ENCODE peak calls at places on chromosomes 1 and 21, in four cellular contexts. J is GM23338, Z is HCT116, C is stomach. M is an unnamed sample.
A peak's percentile ranks its signal among the peaks of the same experiment; 100 is the strongest.

GRCh38 chr1:227793079-227793947 is 22.2 kb upstream of the PRSS38 start:
- DNase-seq in J (no peak), Z (no peak), C (no peak), M (no peak)

GRCh38 chr1:35178874-35179380 is 14.0 kb downstream of the SFPQ start:
- DNase-seq in J (no peak), Z (no peak), C (no peak), M (no peak)

GRCh38 chr1:91596474-91596873 is 95.8 kb downstream of the CDC7 start:
- DNase-seq in J (no peak), Z (no peak), C (no peak), M (no peak)

GRCh38 chr1:76872944-76873343 is 5.7 kb downstream of the ST6GALNAC5 start:
- DNase-seq in J (no peak), Z (no peak), C (no peak), M (no peak)

GRCh38 chr1:156726549-156727226 is 1.6 kb upstream of the METTL25B start:
- DNase-seq in J (peak; percentile 88), Z (peak; percentile 71), C (peak; percentile 50), M (peak; percentile 83)

GRCh38 chr1:6519491-6519934 is 28.0 kb upstream of the PLEKHG5 start:
- DNase-seq in J (no peak), Z (no peak), C (peak; percentile 36), M (no peak)

GRCh38 chr1:50742523-50742922 is 217.5 kb downstream of the FAF1 start:
- DNase-seq in J (no peak), Z (no peak), C (no peak), M (no peak)

GRCh38 chr1:92968138-92969032 is 7.1 kb upstream of the DIPK1A start:
- DNase-seq in J (peak; percentile 57), Z (peak; percentile 42), C (no peak), M (no peak)

GRCh38 chr1:42176902-42177519 is 12.5 kb upstream of the GUCA2A start:
- DNase-seq in J (peak; percentile 89), Z (no peak), C (no peak), M (peak; percentile 34)

GRCh38 chr21:45286671-45287437 is 841 bp downstream of the POFUT2 start:
- DNase-seq in J (peak; percentile 86), Z (no peak), C (peak; percentile 23), M (no peak)

GRCh38 chr1:67390041-67390887 is 39.9 kb downstream of the SERBP1 start:
- DNase-seq in J (peak; percentile 45), Z (no peak), C (no peak), M (no peak)

GRCh38 chr1:199151634-199152429 is 513.0 kb downstream of the PTPRC start:
- DNase-seq in J (no peak), Z (no peak), C (no peak), M (no peak)

GRCh38 chr1:246317723-246318359 is 189.2 kb downstream of the SMYD3 start:
- DNase-seq in J (no peak), Z (no peak), C (no peak), M (no peak)

GRCh38 chr1:20717452-20718342 is at the start of gene KIF17:
- DNase-seq in J (peak; percentile 87), Z (no peak), C (peak; percentile 87), M (peak; percentile 77)

GRCh38 chr1:150627821-150628410 is 1.5 kb downstream of the ENSA start:
- DNase-seq in J (no peak), Z (no peak), C (no peak), M (peak; percentile 56)

GRCh38 chr1:237287876-237288517 is 246.0 kb downstream of the RYR2 start:
- DNase-seq in J (peak; percentile 56), Z (no peak), C (no peak), M (no peak)

GRCh38 chr1:180131510-180131909 is 23.2 kb upstream of the QSOX1 start:
- DNase-seq in J (no peak), Z (no peak), C (no peak), M (peak; percentile 97)

GRCh38 chr1:51897699-51898031 is 19.1 kb upstream of the NRDC start:
- DNase-seq in J (no peak), Z (peak; percentile 47), C (no peak), M (no peak)

GRCh38 chr1:26942656-26943055 is 17.6 kb downstream of the KDF1 start:
- DNase-seq in J (no peak), Z (no peak), C (no peak), M (no peak)

GRCh38 chr21:41678016-41678935 is 88.6 kb downstream of the RIPK4 start:
- DNase-seq in J (peak; percentile 44), Z (peak; percentile 24), C (peak; percentile 87), M (no peak)

GRCh38 chr1:240758296-240758695 is 146.3 kb upstream of the GREM2 start:
- DNase-seq in J (no peak), Z (no peak), C (no peak), M (no peak)

GRCh38 chr1:1196431-1197187 is 9.8 kb downstream of the TNFRSF18 start:
- DNase-seq in J (peak; percentile 0), Z (no peak), C (no peak), M (no peak)

GRCh38 chr21:25350056-25350455 is 257.2 kb downstream of the MRPL39 start:
- DNase-seq in J (peak; percentile 80), Z (no peak), C (no peak), M (no peak)

GRCh38 chr21:34987673-34988072 is 61.4 kb downstream of the RUNX1 start:
- DNase-seq in J (no peak), Z (no peak), C (no peak), M (no peak)

GRCh38 chr1:18285533-18285924 is 177.9 kb downstream of the IGSF21 start:
- DNase-seq in J (no peak), Z (no peak), C (no peak), M (no peak)

GRCh38 chr1:18289597-18289996 is 182.0 kb downstream of the IGSF21 start:
- DNase-seq in J (no peak), Z (no peak), C (no peak), M (no peak)

GRCh38 chr1:18284750-18285532 is 177.3 kb downstream of the IGSF21 start:
- DNase-seq in J (no peak), Z (no peak), C (no peak), M (no peak)

GRCh38 chr1:18290740-18291412 is 183.3 kb downstream of the IGSF21 start:
- DNase-seq in J (peak; percentile 29), Z (no peak), C (no peak), M (no peak)

GRCh38 chr1:18288609-18289219 is 181.1 kb downstream of the IGSF21 start:
- DNase-seq in J (no peak), Z (no peak), C (no peak), M (no peak)
- TF ChIP-seq POLR2AphosphoS5 in J (no peak), Z (no peak), C (no peak), M (no peak)

GRCh38 chr1:29713857-29714256 is 477.5 kb downstream of the PTPRU start:
- DNase-seq in J (no peak), Z (no peak), C (no peak), M (no peak)
- TF ChIP-seq CTCF in J (peak; percentile 44), Z (peak; percentile 27), C (no peak), M (no peak)

GRCh38 chr1:165828581-165829329 is 1.3 kb downstream of the UCK2 start:
- DNase-seq in J (peak; percentile 85), Z (peak; percentile 58), C (peak; percentile 67), M (peak; percentile 57)
- TF ChIP-seq POLR2AphosphoS5 in J (peak; percentile 68), Z (peak; percentile 20), C (no peak), M (peak; percentile 76)

GRCh38 chr1:232602622-232603021 is 27.3 kb downstream of the SIPA1L2 start:
- DNase-seq in J (peak; percentile 54), Z (no peak), C (no peak), M (no peak)
- TF ChIP-seq CTCF in J (peak; percentile 50), Z (no peak), C (no peak), M (peak; percentile 13)

GRCh38 chr1:202011994-202012393 is 1.6 kb downstream of the ELF3 start:
- DNase-seq in J (no peak), Z (no peak), C (peak; percentile 28), M (no peak)
- TF ChIP-seq POLR2AphosphoS5 in J (no peak), Z (no peak), C (no peak), M (no peak)

GRCh38 chr1:98985687-98986086 is 19.0 kb downstream of the PLPPR5 start:
- DNase-seq in J (no peak), Z (no peak), C (no peak), M (no peak)

GRCh38 chr1:98988906-98989603 is 15.6 kb downstream of the PLPPR5 start:
- DNase-seq in J (no peak), Z (no peak), C (no peak), M (no peak)

GRCh38 chr1:98992844-98993243 is 11.8 kb downstream of the PLPPR5 start:
- DNase-seq in J (no peak), Z (no peak), C (no peak), M (no peak)

DNA sequence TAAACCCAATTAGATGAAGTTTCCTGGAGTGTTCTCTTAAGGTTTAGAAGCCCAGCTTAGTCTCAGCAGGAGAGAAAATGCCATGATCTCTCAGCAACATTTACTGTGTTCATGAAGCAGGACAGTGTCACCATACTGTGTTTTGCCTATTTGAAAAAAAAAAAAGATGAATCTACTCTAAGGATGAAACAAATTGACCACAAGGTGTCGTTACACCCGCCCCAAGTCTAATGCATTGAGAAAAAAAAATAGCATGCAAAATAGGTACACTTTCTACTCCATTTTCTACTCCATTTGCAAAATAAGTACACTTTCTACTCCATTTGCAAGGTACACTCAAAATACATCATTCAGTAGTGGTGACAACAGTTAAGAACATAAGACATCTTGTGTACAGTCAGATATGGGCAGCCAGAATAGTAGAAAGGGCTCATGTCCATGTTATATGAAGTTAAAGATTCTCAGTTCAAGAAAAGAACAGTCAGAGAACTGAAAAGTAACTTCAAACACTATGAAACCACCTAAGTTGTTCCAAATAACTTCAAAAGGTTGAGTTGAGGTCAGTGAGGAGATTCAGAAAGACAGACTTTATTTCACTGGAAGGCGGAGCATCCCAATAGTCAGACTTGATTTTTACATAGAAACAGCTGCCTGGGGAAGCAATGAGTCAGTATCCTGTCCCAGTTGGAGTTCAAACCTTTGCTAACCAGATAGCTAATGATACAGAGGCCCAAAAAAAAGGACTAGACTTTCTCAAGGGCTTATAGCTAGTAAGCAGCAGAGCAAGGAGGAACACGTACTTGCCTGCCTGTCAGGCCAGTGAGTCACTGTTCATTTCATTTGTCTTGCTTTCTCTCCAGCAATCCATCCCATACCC is 13.3 kb downstream of the PLPPR5 start:
- DNase-seq in J (peak; percentile 43), Z (peak; percentile 40), C (no peak), M (no peak)
- TF ChIP-seq CTCF in J (peak; percentile 70), Z (peak; percentile 28), C (no peak), M (no peak)

DNA sequence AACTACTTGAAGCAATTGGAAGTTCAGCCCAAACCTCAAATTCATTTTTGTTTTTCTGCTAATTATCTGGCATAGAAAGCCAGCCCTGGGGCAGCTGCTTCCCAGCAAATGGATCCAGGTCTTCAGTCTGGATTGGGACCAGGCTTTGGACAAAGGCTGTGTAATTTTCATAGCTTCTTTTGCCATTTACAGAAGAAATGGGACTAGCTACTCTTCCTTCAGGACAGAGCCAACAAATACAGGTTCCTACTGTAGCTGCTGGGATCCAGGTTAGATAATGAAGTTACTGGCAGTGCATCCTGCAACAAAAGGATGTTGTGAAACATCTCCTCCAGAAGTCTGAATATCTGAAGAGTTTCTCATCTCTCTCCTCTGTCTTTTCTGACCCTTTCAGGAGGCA is 171.5 kb upstream of the CAMK1G start:
- DNase-seq in J (no peak), Z (no peak), C (no peak), M (no peak)
- TF ChIP-seq POLR2AphosphoS5 in J (no peak), Z (no peak), C (no peak), M (no peak)

GRCh38 chr1:222140206-222140605 is 398.3 kb upstream of the DUSP10 start:
- DNase-seq in J (no peak), Z (no peak), C (no peak), M (no peak)
- TF ChIP-seq CTCF in J (no peak), Z (no peak), C (no peak), M (no peak)

M was measured in HL-60.